ENCODE peak calls at places on chromosomes 12 and 14, in six cellular contexts. Q is progenitor cell of endocrine pancreas, K is tibial artery, U is H1, M is esophagus squamous epithelium, A is lower leg skin. G is an unnamed sample.

GRCh38 chr14:62123959-62124358 is 361.7 kb downstream of the SNAPC1 start:
- DNase-seq in M (no peak), Q (no peak), K (no peak), U (no peak), A (no peak), G (no peak)

GRCh38 chr14:62162998-62163589 is 400.9 kb downstream of the SNAPC1 start:
- DNase-seq in K (no peak), Q (peak; percentile 15), U (peak; percentile 19), A (no peak), M (no peak), G (no peak)

GRCh38 chr12:24719293-24719721 is 229.6 kb downstream of the BCAT1 start:
- DNase-seq in Q (no peak), M (no peak), U (no peak), K (no peak), A (no peak), G (no peak)

GRCh38 chr12:56029166-56029519 is 8.3 kb downstream of the IKZF4 start:
- DNase-seq in A (no peak), M (no peak), U (no peak), K (no peak), Q (no peak), G (no peak)

GRCh38 chr12:15699886-15700285 is 89.3 kb downstream of the EPS8 start:
- DNase-seq in A (no peak), Q (no peak), K (no peak), U (no peak), M (no peak), G (no peak)

GRCh38 chr12:84553331-84554117 is 359.1 kb downstream of the SLC6A15 start:
- DNase-seq in U (no peak), K (no peak), A (no peak), Q (no peak), M (no peak), G (no peak)

GRCh38 chr12:117972341-117972740 is 3.6 kb upstream of the KSR2 start:
- DNase-seq in U (no peak), M (no peak), Q (no peak), K (no peak), A (no peak), G (no peak)

GRCh38 chr14:99422220-99423010 is 58.2 kb downstream of the SETD3 start:
- DNase-seq in Q (no peak), A (no peak), U (no peak), M (no peak), K (no peak), G (no peak)

GRCh38 chr12:106274575-106275081 is 26.8 kb upstream of the CKAP4 start:
- DNase-seq in A (no peak), Q (no peak), K (no peak), M (no peak), U (no peak), G (no peak)

GRCh38 chr12:47237751-47238211 is 158.0 kb upstream of the AMIGO2 start:
- DNase-seq in K (no peak), M (no peak), Q (no peak), U (no peak), A (no peak), G (no peak)

GRCh38 chr14:55514819-55515470 is 65.1 kb upstream of the KTN1 start:
- DNase-seq in A (no peak), M (no peak), Q (no peak), U (no peak), K (peak; percentile 31), G (no peak)

GRCh38 chr12:11765421-11765816 is 115.9 kb downstream of the ETV6 start:
- DNase-seq in U (no peak), M (no peak), A (no peak), Q (no peak), K (no peak), G (no peak)

GRCh38 chr12:46124132-46124847 is 133.9 kb upstream of the SCAF11 start:
- DNase-seq in U (no peak), Q (no peak), M (no peak), K (no peak), A (no peak), G (no peak)

GRCh38 chr12:102120564-102120873 is 536 bp downstream of the PARPBP start:
- DNase-seq in K (no peak), A (no peak), U (no peak), Q (no peak), M (no peak), G (no peak)

GRCh38 chr14:63212776-63213500 is 8.7 kb downstream of the RHOJ start:
- DNase-seq in U (no peak), M (no peak), Q (no peak), K (no peak), A (no peak), G (no peak)

GRCh38 chr14:39739796-39740195 is 307.6 kb upstream of the FBXO33 start:
- DNase-seq in M (no peak), U (no peak), K (peak; percentile 34), A (no peak), Q (no peak), G (no peak)

GRCh38 chr12:41190360-41190759 is 2.2 kb downstream of the PDZRN4 start:
- DNase-seq in K (no peak), U (no peak), A (no peak), Q (no peak), M (no peak), G (no peak)

GRCh38 chr14:45698462-45699134 is 445.6 kb upstream of the MIS18BP1 start:
- DNase-seq in M (no peak), Q (no peak), A (no peak), U (no peak), K (no peak), G (no peak)

GRCh38 chr12:116604883-116605641 is 45.9 kb downstream of the MAP1LC3B2 start:
- DNase-seq in Q (no peak), M (no peak), U (no peak), K (no peak), A (no peak), G (no peak)

GRCh38 chr12:112906712-112907414 is at the start of gene OAS1:
- DNase-seq in K (peak; percentile 28), M (no peak), Q (no peak), A (peak; percentile 48), U (no peak), G (no peak)

GRCh38 chr12:45235087-45236025 is 19.5 kb downstream of the ANO6 start:
- DNase-seq in M (no peak), U (no peak), A (peak; percentile 33), K (no peak), Q (no peak), G (no peak)

GRCh38 chr12:54262403-54262925 is 17.5 kb downstream of the CBX5 start:
- DNase-seq in A (no peak), Q (no peak), K (no peak), M (no peak), U (no peak), G (no peak)

GRCh38 chr14:83860757-83861156 is 1669.2 kb upstream of the FLRT2 start:
- DNase-seq in M (no peak), A (no peak), Q (no peak), U (no peak), K (no peak), G (no peak)

GRCh38 chr12:20030847-20031246 is 337.5 kb upstream of the PDE3A start:
- DNase-seq in Q (no peak), K (no peak), M (no peak), A (no peak), U (no peak), G (no peak)

GRCh38 chr14:54665938-54666337 is 99.0 kb downstream of the SAMD4A start:
- DNase-seq in M (no peak), K (no peak), U (no peak), Q (no peak), A (no peak), G (no peak)

GRCh38 chr14:94699831-94700230 is 70.1 kb downstream of the GSC start:
- DNase-seq in K (no peak), Q (no peak), M (no peak), U (no peak), A (no peak), G (no peak)

GRCh38 chr14:81323621-81324400 is 76.3 kb downstream of the STON2 start:
- DNase-seq in Q (peak; percentile 20), M (no peak), K (no peak), U (peak; percentile 29), A (peak; percentile 36), G (no peak)

GRCh38 chr12:130602251-130602650 is 113.8 kb downstream of the RIMBP2 start:
- DNase-seq in U (no peak), K (no peak), A (no peak), M (no peak), Q (no peak), G (no peak)

DNA sequence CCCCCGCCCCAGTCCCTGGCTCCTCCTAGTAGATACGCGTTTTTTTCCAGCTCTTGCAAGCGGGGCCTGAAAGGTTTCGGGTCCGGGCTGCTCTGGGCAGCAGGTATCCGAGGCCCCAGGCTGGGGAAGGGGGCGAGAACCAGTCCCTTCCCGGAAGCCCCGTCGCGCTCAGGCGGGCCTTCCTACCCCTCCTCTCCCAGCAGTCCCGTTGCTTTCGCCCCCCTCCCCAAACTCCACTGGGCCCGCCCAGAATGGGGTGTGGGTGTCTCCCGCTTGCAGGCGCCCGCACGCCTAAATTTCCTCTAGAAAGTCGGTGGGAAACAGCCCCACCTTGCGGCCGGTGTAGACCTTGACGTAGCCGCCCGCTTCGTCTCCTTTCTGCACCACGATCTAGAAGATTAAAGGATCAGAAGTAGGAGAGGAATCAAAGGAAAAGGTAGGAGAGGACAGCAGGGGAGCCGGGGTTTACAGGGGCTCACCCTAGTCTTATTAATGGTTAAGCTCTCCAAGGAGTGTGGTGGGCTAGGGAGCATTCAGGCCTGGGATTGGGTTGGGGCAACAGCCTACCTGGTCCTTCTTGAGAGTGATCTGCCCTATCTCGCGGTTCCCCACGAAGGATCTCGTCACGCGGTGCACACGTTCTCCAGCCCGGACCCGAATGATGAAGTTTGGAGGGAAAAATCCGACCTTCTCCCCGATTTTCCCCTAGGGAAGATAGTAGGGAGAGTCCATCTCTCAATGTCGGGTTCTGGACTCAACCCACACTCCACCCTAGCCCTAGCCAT is 7.3 kb downstream of the STAC3 start:
- DNase-seq in K (peak; percentile 71), M (no peak), A (no peak), Q (peak; percentile 67), U (no peak), G (peak; percentile 77)
- TF ChIP-seq CTCF in K (peak; percentile 69), M (peak; percentile 79), A (peak; percentile 20), Q (peak; percentile 77), U (peak; percentile 91), G (no peak)

DNA sequence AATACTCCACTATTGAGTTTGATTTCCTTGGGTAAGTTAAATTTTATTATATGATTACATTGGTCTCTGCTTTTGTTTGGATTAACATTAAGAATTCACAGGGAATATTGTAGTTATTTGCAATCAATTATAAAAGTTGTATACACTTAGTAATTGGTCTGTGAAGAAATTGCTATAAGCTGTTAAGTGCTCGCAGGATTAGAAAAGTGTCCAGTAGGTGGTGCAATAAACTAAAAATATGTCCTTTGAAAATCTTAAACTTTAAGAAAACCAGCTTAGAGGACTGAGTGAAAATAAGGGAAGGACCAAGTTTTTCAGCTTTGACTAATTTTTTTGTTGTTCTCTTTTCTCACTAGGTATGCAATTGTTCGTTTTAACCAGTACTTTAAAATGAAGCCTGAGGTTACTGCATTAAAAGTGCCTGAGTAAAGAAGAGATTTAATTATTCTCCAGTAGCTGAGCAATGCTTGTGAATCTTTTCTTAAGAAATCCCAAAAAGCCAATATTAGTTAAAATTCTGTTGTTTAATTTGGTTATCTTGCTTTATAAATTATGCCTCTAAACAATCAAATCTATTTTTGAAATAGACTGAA is 59.7 kb downstream of the ETNK1 start:
- DNase-seq in U (no peak), A (no peak), K (no peak), Q (no peak), M (no peak), G (no peak)
- TF ChIP-seq CTCF in U (peak; percentile 8), A (no peak), K (peak; percentile 49), Q (peak; percentile 86), M (peak; percentile 39), G (peak; percentile 54)

GRCh38 chr14:91300283-91300841 is 55.9 kb upstream of the GPR68 start:
- DNase-seq in Q (no peak), M (no peak), U (no peak), K (no peak), A (no peak), G (no peak)
- TF ChIP-seq CTCF in Q (no peak), M (no peak), U (no peak), K (no peak), A (no peak), G (no peak)

GRCh38 chr14:48814562-48814961 is 771.6 kb downstream of the RPS29 start:
- DNase-seq in K (no peak), M (no peak), U (no peak), A (no peak), Q (no peak), G (no peak)
- TF ChIP-seq CTCF in K (no peak), M (no peak), U (no peak), A (no peak), Q (no peak), G (no peak)

G was measured in activated B cell treated with CpG ODN at 0.5 μM for 24 hours.